ENCODE peak calls at places on chromosomes 16 and 17, in five cellular contexts. One of them, this sample, is unnamed.

GRCh38 chr16:50489187-50489586 is 59.0 kb upstream of the NKD1 start:
- DNase-seq in bronchial epithelial cell: no peak
- DNase-seq in A549: no peak
- DNase-seq in fibroblast of villous mesenchyme: no peak
- DNase-seq in activated T-helper 1 cell treated with Interleukin-2 at 50 U/mL for 16 hours: no peak
- DNase-seq in this sample: no peak

GRCh38 chr16:67641779-67642708 is 2.9 kb upstream of the CARMIL2 start:
- DNase-seq in fibroblast of villous mesenchyme: peak; percentile 48
- DNase-seq in A549: no peak
- DNase-seq in activated T-helper 1 cell treated with Interleukin-2 at 50 U/mL for 16 hours: no peak
- DNase-seq in bronchial epithelial cell: peak; percentile 70
- DNase-seq in this sample: no peak

GRCh38 chr17:73265646-73266640 is 4.3 kb upstream of the CPSF4L start:
- DNase-seq in activated T-helper 1 cell treated with Interleukin-2 at 50 U/mL for 16 hours: no peak
- DNase-seq in bronchial epithelial cell: no peak
- DNase-seq in fibroblast of villous mesenchyme: no peak
- DNase-seq in A549: no peak
- DNase-seq in this sample: no peak

GRCh38 chr16:22222006-22222405 is 15.9 kb downstream of the EEF2K start:
- DNase-seq in activated T-helper 1 cell treated with Interleukin-2 at 50 U/mL for 16 hours: no peak
- DNase-seq in A549: no peak
- DNase-seq in bronchial epithelial cell: no peak
- DNase-seq in fibroblast of villous mesenchyme: no peak
- DNase-seq in this sample: no peak

GRCh38 chr17:17779015-17779611 is 57.7 kb downstream of the SREBF1 start:
- DNase-seq in fibroblast of villous mesenchyme: no peak
- DNase-seq in A549: no peak
- DNase-seq in bronchial epithelial cell: no peak
- DNase-seq in activated T-helper 1 cell treated with Interleukin-2 at 50 U/mL for 16 hours: no peak
- DNase-seq in this sample: no peak

GRCh38 chr17:81066072-81066471 is 31.1 kb downstream of the BAIAP2 start:
- DNase-seq in A549: no peak
- DNase-seq in activated T-helper 1 cell treated with Interleukin-2 at 50 U/mL for 16 hours: no peak
- DNase-seq in bronchial epithelial cell: peak; percentile 72
- DNase-seq in fibroblast of villous mesenchyme: no peak
- DNase-seq in this sample: no peak

GRCh38 chr17:559699-560378 is 154.8 kb downstream of the VPS53 start:
- DNase-seq in fibroblast of villous mesenchyme: peak; percentile 95
- DNase-seq in bronchial epithelial cell: peak; percentile 63
- DNase-seq in A549: peak; percentile 53
- DNase-seq in activated T-helper 1 cell treated with Interleukin-2 at 50 U/mL for 16 hours: no peak
- DNase-seq in this sample: peak; percentile 78

GRCh38 chr17:69173118-69173517 is 31.4 kb upstream of the ABCA6 start:
- DNase-seq in activated T-helper 1 cell treated with Interleukin-2 at 50 U/mL for 16 hours: no peak
- DNase-seq in bronchial epithelial cell: no peak
- DNase-seq in fibroblast of villous mesenchyme: no peak
- DNase-seq in A549: no peak
- DNase-seq in this sample: no peak

GRCh38 chr17:37648555-37648954 is 5.3 kb upstream of the DDX52 start:
- DNase-seq in A549: no peak
- DNase-seq in bronchial epithelial cell: peak; percentile 85
- DNase-seq in fibroblast of villous mesenchyme: peak; percentile 82
- DNase-seq in activated T-helper 1 cell treated with Interleukin-2 at 50 U/mL for 16 hours: no peak
- DNase-seq in this sample: no peak

GRCh38 chr16:69150146-69150865 is 17.9 kb downstream of the UTP4 start:
- DNase-seq in bronchial epithelial cell: peak; percentile 65
- DNase-seq in fibroblast of villous mesenchyme: peak; percentile 86
- DNase-seq in activated T-helper 1 cell treated with Interleukin-2 at 50 U/mL for 16 hours: no peak
- DNase-seq in A549: peak; percentile 76
- DNase-seq in this sample: no peak

GRCh38 chr16:85665929-85666328 is 22.8 kb downstream of the GINS2 start:
- DNase-seq in activated T-helper 1 cell treated with Interleukin-2 at 50 U/mL for 16 hours: no peak
- DNase-seq in fibroblast of villous mesenchyme: no peak
- DNase-seq in A549: no peak
- DNase-seq in bronchial epithelial cell: no peak
- DNase-seq in this sample: no peak

GRCh38 chr17:27463235-27463677 is 7.0 kb downstream of the KSR1 start:
- DNase-seq in A549: no peak
- DNase-seq in fibroblast of villous mesenchyme: no peak
- DNase-seq in bronchial epithelial cell: no peak
- DNase-seq in activated T-helper 1 cell treated with Interleukin-2 at 50 U/mL for 16 hours: no peak
- DNase-seq in this sample: no peak

GRCh38 chr17:68200689-68201424 is 47.0 kb upstream of the AMZ2 start:
- DNase-seq in A549: peak; percentile 82
- DNase-seq in bronchial epithelial cell: peak; percentile 21
- DNase-seq in fibroblast of villous mesenchyme: peak; percentile 63
- DNase-seq in activated T-helper 1 cell treated with Interleukin-2 at 50 U/mL for 16 hours: peak; percentile 63
- DNase-seq in this sample: peak; percentile 8

GRCh38 chr16:21028728-21029127 is 121.9 kb downstream of the DNAH3 start:
- DNase-seq in bronchial epithelial cell: no peak
- DNase-seq in activated T-helper 1 cell treated with Interleukin-2 at 50 U/mL for 16 hours: no peak
- DNase-seq in fibroblast of villous mesenchyme: no peak
- DNase-seq in A549: no peak
- DNase-seq in this sample: no peak

GRCh38 chr17:55433629-55434422 is 12.2 kb upstream of the MMD start:
- DNase-seq in bronchial epithelial cell: peak; percentile 96
- DNase-seq in fibroblast of villous mesenchyme: peak; percentile 99
- DNase-seq in activated T-helper 1 cell treated with Interleukin-2 at 50 U/mL for 16 hours: no peak
- DNase-seq in A549: peak; percentile 91
- DNase-seq in this sample: peak; percentile 91

GRCh38 chr16:79618712-79619050 is 18.1 kb upstream of the MAF start:
- DNase-seq in A549: no peak
- DNase-seq in activated T-helper 1 cell treated with Interleukin-2 at 50 U/mL for 16 hours: no peak
- DNase-seq in bronchial epithelial cell: no peak
- DNase-seq in fibroblast of villous mesenchyme: no peak
- DNase-seq in this sample: no peak

GRCh38 chr16:83118365-83118764 is 491.6 kb downstream of the CDH13 start:
- DNase-seq in A549: no peak
- DNase-seq in activated T-helper 1 cell treated with Interleukin-2 at 50 U/mL for 16 hours: no peak
- DNase-seq in bronchial epithelial cell: no peak
- DNase-seq in fibroblast of villous mesenchyme: no peak
- DNase-seq in this sample: no peak

GRCh38 chr17:80270836-80271235 is 10.2 kb downstream of the RNF213 start:
- DNase-seq in fibroblast of villous mesenchyme: peak; percentile 34
- DNase-seq in activated T-helper 1 cell treated with Interleukin-2 at 50 U/mL for 16 hours: no peak
- DNase-seq in A549: peak; percentile 59
- DNase-seq in bronchial epithelial cell: no peak
- DNase-seq in this sample: no peak

GRCh38 chr17:76585048-76585648 is 512 bp downstream of the ST6GALNAC2 start:
- DNase-seq in bronchial epithelial cell: no peak
- DNase-seq in fibroblast of villous mesenchyme: peak; percentile 32
- DNase-seq in activated T-helper 1 cell treated with Interleukin-2 at 50 U/mL for 16 hours: no peak
- DNase-seq in A549: no peak
- DNase-seq in this sample: no peak

GRCh38 chr16:85416267-85417109 is 196.6 kb upstream of the GSE1 start:
- DNase-seq in activated T-helper 1 cell treated with Interleukin-2 at 50 U/mL for 16 hours: peak; percentile 51
- DNase-seq in A549: peak; percentile 67
- DNase-seq in fibroblast of villous mesenchyme: peak; percentile 29
- DNase-seq in bronchial epithelial cell: peak; percentile 42
- DNase-seq in this sample: no peak

GRCh38 chr17:81068411-81068810 is 33.5 kb downstream of the BAIAP2 start:
- DNase-seq in fibroblast of villous mesenchyme: no peak
- DNase-seq in A549: no peak
- DNase-seq in bronchial epithelial cell: no peak
- DNase-seq in activated T-helper 1 cell treated with Interleukin-2 at 50 U/mL for 16 hours: no peak
- DNase-seq in this sample: no peak

GRCh38 chr17:77475012-77475976 is 334.5 kb downstream of the SEC14L1 start:
- DNase-seq in activated T-helper 1 cell treated with Interleukin-2 at 50 U/mL for 16 hours: peak; percentile 49
- DNase-seq in bronchial epithelial cell: no peak
- DNase-seq in fibroblast of villous mesenchyme: peak; percentile 93
- DNase-seq in A549: no peak
- DNase-seq in this sample: peak; percentile 73

GRCh38 chr17:4045477-4045876 is 81.2 kb upstream of the ATP2A3 start:
- DNase-seq in fibroblast of villous mesenchyme: no peak
- DNase-seq in activated T-helper 1 cell treated with Interleukin-2 at 50 U/mL for 16 hours: no peak
- DNase-seq in A549: no peak
- DNase-seq in bronchial epithelial cell: no peak
- DNase-seq in this sample: no peak

GRCh38 chr16:66935319-66936011 is at the start of gene CES2:
- DNase-seq in bronchial epithelial cell: peak; percentile 80
- DNase-seq in A549: no peak
- DNase-seq in fibroblast of villous mesenchyme: peak; percentile 37
- DNase-seq in activated T-helper 1 cell treated with Interleukin-2 at 50 U/mL for 16 hours: no peak
- DNase-seq in this sample: no peak

GRCh38 chr17:34306466-34306865 is 12.8 kb upstream of the CCL8 start:
- DNase-seq in A549: peak; percentile 38
- DNase-seq in fibroblast of villous mesenchyme: peak; percentile 57
- DNase-seq in bronchial epithelial cell: peak; percentile 71
- DNase-seq in activated T-helper 1 cell treated with Interleukin-2 at 50 U/mL for 16 hours: no peak
- DNase-seq in this sample: peak; percentile 24

GRCh38 chr16:74608944-74609343 is 2.0 kb upstream of the GLG1 start:
- DNase-seq in activated T-helper 1 cell treated with Interleukin-2 at 50 U/mL for 16 hours: peak; percentile 26
- DNase-seq in bronchial epithelial cell: no peak
- DNase-seq in fibroblast of villous mesenchyme: no peak
- DNase-seq in A549: no peak
- DNase-seq in this sample: no peak

GRCh38 chr17:4375039-4375748 is 8.7 kb upstream of the UBE2G1 start:
- DNase-seq in bronchial epithelial cell: no peak
- DNase-seq in A549: no peak
- DNase-seq in activated T-helper 1 cell treated with Interleukin-2 at 50 U/mL for 16 hours: no peak
- DNase-seq in fibroblast of villous mesenchyme: no peak
- DNase-seq in this sample: no peak

GRCh38 chr16:68116256-68116853 is 31.2 kb downstream of the NFATC3 start:
- DNase-seq in fibroblast of villous mesenchyme: peak; percentile 56
- DNase-seq in activated T-helper 1 cell treated with Interleukin-2 at 50 U/mL for 16 hours: no peak
- DNase-seq in A549: peak; percentile 61
- DNase-seq in bronchial epithelial cell: peak; percentile 48
- DNase-seq in this sample: no peak

GRCh38 chr16:10552998-10553491 is 27.4 kb downstream of the EMP2 start:
- DNase-seq in fibroblast of villous mesenchyme: peak; percentile 33
- DNase-seq in bronchial epithelial cell: no peak
- DNase-seq in activated T-helper 1 cell treated with Interleukin-2 at 50 U/mL for 16 hours: peak; percentile 4
- DNase-seq in A549: peak; percentile 72
- DNase-seq in this sample: no peak

This sample was measured in skeletal muscle cell.